ENCODE peak calls at places on chromosomes 3 and 15, in five cellular contexts. P is endothelial cell; E is cardiac muscle cell; O is CD8-positive, alpha-beta T cell; W is AG09319. I is an unnamed sample.

GRCh38 chr15:33956397-33956796 is 11.9 kb upstream of the CHRM5 start:
- DNase-seq in P (no peak), E (no peak), O (no peak), W (no peak), I (no peak)

GRCh38 chr15:39016706-39017105 is 452.1 kb upstream of the RASGRP1 start:
- DNase-seq in P (no peak), E (no peak), O (no peak), W (no peak), I (no peak)

GRCh38 chr3:9897408-9898372 is 5.0 kb upstream of the IL17RE start:
- DNase-seq in P (no peak), E (peak; percentile 30), O (no peak), W (no peak), I (no peak)

GRCh38 chr3:33131328-33132018 is 17.7 kb downstream of the CRTAP start:
- DNase-seq in P (peak; percentile 56), E (peak; percentile 83), O (no peak), W (peak; percentile 25), I (peak; percentile 41)

GRCh38 chr15:84883916-84884781 is at the start of gene SLC28A1:
- DNase-seq in P (no peak), E (no peak), O (no peak), W (no peak), I (no peak)

GRCh38 chr3:25155696-25156471 is 272.2 kb upstream of the RARB start:
- DNase-seq in P (no peak), E (no peak), O (no peak), W (no peak), I (no peak)

GRCh38 chr3:66537735-66538134 is 36.9 kb upstream of the LRIG1 start:
- DNase-seq in P (no peak), E (no peak), O (no peak), W (no peak), I (no peak)

GRCh38 chr3:171328419-171329082 is 131.7 kb downstream of the TNIK start:
- DNase-seq in P (peak; percentile 39), E (no peak), O (peak; percentile 38), W (no peak), I (no peak)

GRCh38 chr15:70260096-70260495 is 162.4 kb upstream of the TLE3 start:
- DNase-seq in P (no peak), E (no peak), O (no peak), W (no peak), I (no peak)

GRCh38 chr15:99568548-99569352 is 3.0 kb downstream of the MEF2A start:
- DNase-seq in P (no peak), E (no peak), O (no peak), W (no peak), I (no peak)

GRCh38 chr15:86830304-86830703 is 750.6 kb downstream of the AGBL1 start:
- DNase-seq in P (no peak), E (no peak), O (no peak), W (no peak), I (no peak)

GRCh38 chr15:74613953-74614743 is 1.5 kb upstream of the CLK3 start:
- DNase-seq in P (peak; percentile 76), E (no peak), O (no peak), W (no peak), I (peak; percentile 32)

GRCh38 chr15:69118089-69118488 is 42.3 kb upstream of the GLCE start:
- DNase-seq in P (no peak), E (no peak), O (no peak), W (no peak), I (no peak)

GRCh38 chr15:71476823-71477222 is 333.5 kb upstream of the NR2E3 start:
- DNase-seq in P (no peak), E (no peak), O (no peak), W (no peak), I (no peak)

GRCh38 chr15:63490345-63491034 is 13.9 kb upstream of the USP3 start:
- DNase-seq in P (no peak), E (no peak), O (no peak), W (no peak), I (no peak)

GRCh38 chr15:68187559-68187958 is 17.6 kb downstream of the CALML4 start:
- DNase-seq in P (no peak), E (no peak), O (no peak), W (peak; percentile 72), I (peak; percentile 61)

GRCh38 chr3:147383617-147384016 is 22.7 kb downstream of the ZIC4 start:
- DNase-seq in P (no peak), E (peak; percentile 54), O (no peak), W (no peak), I (no peak)

GRCh38 chr3:16871915-16872842 is 12.6 kb upstream of the PLCL2 start:
- DNase-seq in P (no peak), E (no peak), O (no peak), W (no peak), I (no peak)
- TF ChIP-seq CTCF in P (no peak), E (no peak), O (no peak), W (no peak), I (no peak)

DNA sequence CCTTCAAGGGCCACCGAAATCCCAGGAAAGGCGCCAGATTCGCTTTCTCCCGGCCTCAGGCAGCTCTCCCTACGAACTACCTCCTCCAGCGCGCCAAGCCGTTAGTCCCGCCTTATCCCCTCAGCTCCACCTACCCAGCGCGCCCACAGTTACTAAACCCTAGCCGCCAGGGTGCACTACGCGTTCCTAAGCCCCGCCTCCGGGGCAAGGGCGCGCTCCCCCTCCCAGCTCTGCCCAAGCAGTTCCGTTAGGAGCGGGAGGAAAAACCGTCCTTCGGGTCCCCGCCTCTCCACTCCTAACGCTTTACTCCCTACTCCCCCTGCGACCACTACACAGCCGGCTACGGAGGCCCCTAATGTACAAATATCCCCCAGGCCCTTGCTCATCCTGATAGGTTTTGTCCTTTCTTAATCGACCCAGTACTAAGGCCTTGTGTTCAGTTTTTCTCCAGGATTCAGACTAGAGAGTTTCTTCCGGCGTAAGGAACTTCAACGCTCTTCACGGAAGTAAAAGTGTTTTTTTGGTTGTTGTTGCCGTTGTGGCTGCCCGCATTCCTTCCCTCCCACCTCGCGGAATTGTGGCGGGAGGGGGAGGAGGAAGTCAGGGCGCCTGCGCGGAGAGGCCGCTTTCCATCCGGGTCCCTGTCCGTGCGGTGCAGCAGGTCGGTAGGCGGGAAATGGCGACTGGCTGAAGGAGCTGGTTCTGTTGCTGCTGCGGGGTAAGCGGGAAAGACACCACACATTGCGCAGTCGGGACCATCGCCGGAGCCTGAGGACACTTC is at the start of gene CTDSPL2:
- DNase-seq in P (peak; percentile 96), E (peak; percentile 100), O (peak; percentile 88), W (peak; percentile 98), I (peak; percentile 98)
- TF ChIP-seq CTCF in P (no peak), E (peak; percentile 48), O (no peak), W (peak; percentile 39), I (peak; percentile 43)

GRCh38 chr3:4780545-4780957 is 198.7 kb upstream of the BHLHE40 start:
- DNase-seq in P (no peak), E (no peak), O (no peak), W (no peak), I (no peak)
- TF ChIP-seq CTCF in P (no peak), E (no peak), O (no peak), W (no peak), I (no peak)

DNA sequence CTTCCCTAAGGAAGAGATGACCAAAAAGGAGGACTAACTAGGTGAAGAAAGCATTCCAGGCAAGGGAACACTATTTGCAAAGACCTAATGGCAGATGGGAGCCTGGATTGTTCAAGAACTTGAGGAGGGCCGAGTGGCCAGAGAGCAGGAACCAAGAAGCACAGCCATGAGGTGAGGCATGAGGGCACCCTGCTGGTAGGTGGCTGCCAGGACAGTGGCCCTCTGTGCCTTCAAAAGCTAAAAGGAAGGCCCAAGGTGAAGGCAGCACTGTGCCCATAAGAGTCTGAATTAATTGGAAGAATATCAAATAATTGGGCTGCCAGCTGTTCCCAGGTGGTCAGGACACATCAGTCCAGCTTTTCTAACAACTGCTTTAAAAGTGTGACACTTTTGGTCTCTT is 27.9 kb upstream of the CTDSPL start:
- DNase-seq in P (peak; percentile 25), E (no peak), O (no peak), W (no peak), I (no peak)
- TF ChIP-seq CTCF in P (peak; percentile 41), E (no peak), O (no peak), W (no peak), I (no peak)

DNA sequence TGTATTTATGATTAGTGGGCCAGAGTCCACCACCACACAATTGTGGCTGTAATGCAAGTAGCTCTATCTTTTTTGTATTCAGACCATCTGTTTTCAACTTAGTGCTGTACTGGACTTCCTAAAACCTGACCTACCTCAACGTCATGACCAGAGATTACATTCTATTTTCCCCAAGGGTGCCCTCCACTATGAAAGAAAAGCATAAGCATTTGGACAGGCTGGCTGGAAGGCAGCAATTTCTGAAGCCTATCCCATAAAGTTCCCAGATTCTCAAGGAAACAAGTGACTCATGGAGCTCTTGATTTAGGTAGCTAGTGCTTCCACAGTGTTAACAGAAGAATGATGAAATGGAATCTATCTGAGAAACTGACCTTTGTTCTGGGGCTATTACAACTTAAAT is 75.8 kb downstream of the COL8A1 start:
- DNase-seq in P (no peak), E (no peak), O (no peak), W (peak; percentile 49), I (no peak)
- TF ChIP-seq CTCF in P (no peak), E (no peak), O (no peak), W (no peak), I (no peak)

I was measured in AG04450.